ENCODE peak calls at places on chromosomes 2 and 18, in seven cellular contexts. S is kidney; E is stimulated activated CD8-positive, alpha-beta memory T cell treated with anti-CD3 and anti-CD28 coated beads, Interleukin-15, amount 100 ng/mL, for 48 hours; L is fibroblast of lung; Q is SW 1271; U is ELR; N is astrocyte of the hippocampus. X is an unnamed sample.

GRCh38 chr2:161486111-161486510 is 70.0 kb downstream of the TBR1 start:
- DNase-seq in L (no peak), E (no peak), U (peak; percentile 11), S (no peak), Q (no peak), N (peak; percentile 14), X (peak; percentile 8)

GRCh38 chr2:240631561-240632290 is 6.4 kb downstream of the GPR35 start:
- DNase-seq in L (no peak), N (no peak), U (no peak), S (no peak), Q (no peak), E (no peak), X (no peak)

GRCh38 chr2:25411281-25411680 is 69.6 kb upstream of the DNMT3A start:
- DNase-seq in Q (no peak), E (no peak), L (no peak), U (no peak), N (no peak), S (peak; percentile 5), X (no peak)

GRCh38 chr2:127096280-127096679 is 10.7 kb downstream of the BIN1 start:
- DNase-seq in S (peak; percentile 41), E (no peak), Q (no peak), U (no peak), N (no peak), L (no peak), X (no peak)

GRCh38 chr18:13566941-13567762 is 159.2 kb downstream of the FAM210A start:
- DNase-seq in U (no peak), E (peak; percentile 53), L (peak; percentile 12), Q (no peak), N (no peak), S (no peak), X (no peak)

GRCh38 chr2:111698743-111699554 is 185.0 kb downstream of the ANAPC1 start:
- DNase-seq in E (peak; percentile 56), U (peak; percentile 100), L (peak; percentile 100), Q (peak; percentile 98), S (peak; percentile 89), N (peak; percentile 96), X (peak; percentile 99)

GRCh38 chr18:41226186-41226585 is 728.8 kb upstream of the PIK3C3 start:
- DNase-seq in Q (no peak), S (no peak), U (peak; percentile 15), L (peak; percentile 73), E (no peak), N (peak; percentile 66), X (no peak)

GRCh38 chr2:96493072-96493471 is 12.1 kb downstream of the NEURL3 start:
- DNase-seq in U (no peak), S (no peak), L (no peak), N (no peak), E (no peak), Q (no peak), X (no peak)

GRCh38 chr18:11327656-11328055 is 178.3 kb upstream of the PIEZO2 start:
- DNase-seq in U (no peak), L (peak; percentile 48), S (no peak), N (peak; percentile 77), E (no peak), Q (no peak), X (peak; percentile 11)

GRCh38 chr2:66105354-66105753 is 329.6 kb upstream of the MEIS1 start:
- DNase-seq in U (no peak), Q (no peak), L (no peak), E (no peak), S (no peak), N (no peak), X (no peak)

GRCh38 chr2:74497777-74498499 is 1.5 kb downstream of the LBX2 start:
- DNase-seq in E (no peak), L (no peak), N (peak; percentile 31), Q (no peak), S (peak; percentile 83), U (no peak), X (no peak)

GRCh38 chr2:667332-668000 is 9.7 kb downstream of the TMEM18 start:
- DNase-seq in E (no peak), Q (no peak), L (peak; percentile 77), U (peak; percentile 81), S (no peak), N (peak; percentile 69), X (peak; percentile 69)

GRCh38 chr2:99754215-99754614 is 264.4 kb upstream of the REV1 start:
- DNase-seq in Q (no peak), U (peak; percentile 82), S (no peak), N (peak; percentile 5), E (no peak), L (peak; percentile 30), X (peak; percentile 65)

GRCh38 chr2:239985356-239985755 is 39.8 kb downstream of the NDUFA10 start:
- DNase-seq in U (no peak), E (no peak), Q (no peak), L (peak; percentile 24), S (no peak), N (no peak), X (no peak)

GRCh38 chr2:113894156-113894743 is 4.4 kb downstream of the ACTR3 start:
- DNase-seq in S (no peak), U (peak; percentile 93), Q (no peak), N (peak; percentile 84), L (peak; percentile 96), E (no peak), X (peak; percentile 87)

GRCh38 chr2:130865401-130865800 is 28.7 kb downstream of the ARHGEF4 start:
- DNase-seq in N (peak; percentile 38), L (no peak), E (no peak), S (no peak), Q (no peak), U (no peak), X (no peak)

GRCh38 chr18:2976733-2977132 is 36.2 kb downstream of the LPIN2 start:
- DNase-seq in L (no peak), U (no peak), S (no peak), E (no peak), N (no peak), Q (no peak), X (no peak)

GRCh38 chr2:10036095-10036879 is 7.1 kb upstream of the KLF11 start:
- DNase-seq in S (peak; percentile 92), L (peak; percentile 50), U (peak; percentile 51), E (peak; percentile 25), Q (no peak), N (peak; percentile 93), X (peak; percentile 73)

X was measured in EL.